ENCODE peak calls at places on chromosome 2, in four cellular contexts. J is NCI-H510A treated with DMSO at 0.1 percent for 48 hours, P is NCI-H1092, V is stromal cell of bone marrow. X is an unnamed sample.

GRCh38 chr2:191844706-191845105 is 2.2 kb downstream of the CAVIN2 start:
- DNase-seq in J (no peak), P (no peak), V (no peak), X (no peak)

GRCh38 chr2:166314022-166314759 is 61.6 kb downstream of the SCN9A start:
- DNase-seq in V (peak), J (no peak), P (no peak), X (peak)

GRCh38 chr2:100205128-100205527 is 62.7 kb upstream of the AFF3 start:
- DNase-seq in V (no peak), P (no peak), J (no peak), X (no peak)

GRCh38 chr2:6909431-6910385 is 7.5 kb upstream of the RNF144A start:
- DNase-seq in P (no peak), V (no peak), J (no peak), X (no peak)

GRCh38 chr2:124269348-124269747 is 244.3 kb downstream of the CNTNAP5 start:
- DNase-seq in V (no peak), J (no peak), P (no peak), X (no peak)

GRCh38 chr2:32806857-32807256 is 139.9 kb upstream of the LTBP1 start:
- DNase-seq in V (no peak), P (no peak), J (no peak), X (peak)

GRCh38 chr2:218400930-218401833 is 1.5 kb downstream of the CTDSP1 start:
- DNase-seq in J (no peak), P (no peak), V (no peak), X (no peak)

GRCh38 chr2:191030521-191031154 is 16.7 kb upstream of the STAT1 start:
- DNase-seq in P (peak), J (peak), V (no peak), X (peak)

GRCh38 chr2:190786404-190787166 is 94.0 kb upstream of the GLS start:
- DNase-seq in V (no peak), J (no peak), P (no peak), X (no peak)

GRCh38 chr2:20706786-20707185 is 39.8 kb downstream of the GDF7 start:
- DNase-seq in P (no peak), J (no peak), V (no peak), X (no peak)

GRCh38 chr2:239300242-239300641 is 100.6 kb downstream of the HDAC4 start:
- DNase-seq in V (no peak), P (no peak), J (no peak), X (no peak)

GRCh38 chr2:219436491-219436890 is 1.8 kb downstream of the SPEG start:
- DNase-seq in P (no peak), V (no peak), J (no peak), X (no peak)

GRCh38 chr2:62147610-62148301 is 48.2 kb upstream of the B3GNT2 start:
- DNase-seq in P (no peak), V (peak), J (no peak), X (no peak)

GRCh38 chr2:118266086-118266485 is 177.8 kb downstream of the INSIG2 start:
- DNase-seq in J (no peak), P (no peak), V (no peak), X (no peak)

GRCh38 chr2:98746426-98746825 is 15.5 kb upstream of the MGAT4A start:
- DNase-seq in P (no peak), V (no peak), J (no peak), X (no peak)

GRCh38 chr2:205988274-205988673 is 97.7 kb downstream of the INO80D start:
- DNase-seq in P (no peak), V (no peak), J (no peak), X (no peak)

GRCh38 chr2:98896416-98896815 is 39.6 kb downstream of the CRACDL start:
- DNase-seq in V (no peak), J (no peak), P (no peak), X (peak)

GRCh38 chr2:54977149-54977548 is 73.1 kb downstream of the RTN4 start:
- DNase-seq in V (no peak), P (no peak), J (no peak), X (no peak)